ENCODE peak calls at places on chromosomes 6 and 20, in nine cellular contexts. One of them, this sample, is unnamed.

GRCh38 chr6:160386869-160387518 is 38.8 kb downstream of the SLC22A3 start:
- DNase-seq in heart right ventricle: no peak
- DNase-seq in AG09319: no peak
- DNase-seq in foreskin fibroblast: no peak
- DNase-seq in cardiac muscle cell: peak; percentile 35
- DNase-seq in fibroblast of lung: peak; percentile 62
- DNase-seq in endothelial cell: no peak
- DNase-seq in astrocyte: no peak
- DNase-seq in ovary: peak; percentile 79
- DNase-seq in this sample: no peak

GRCh38 chr6:75235271-75235670 is 8.3 kb downstream of the COX7A2 start:
- DNase-seq in foreskin fibroblast: no peak
- DNase-seq in endothelial cell: no peak
- DNase-seq in cardiac muscle cell: no peak
- DNase-seq in fibroblast of lung: no peak
- DNase-seq in astrocyte: no peak
- DNase-seq in AG09319: no peak
- DNase-seq in heart right ventricle: no peak
- DNase-seq in ovary: no peak
- DNase-seq in this sample: no peak

GRCh38 chr6:160398674-160399271 is 50.6 kb downstream of the SLC22A3 start:
- DNase-seq in endothelial cell: no peak
- DNase-seq in fibroblast of lung: peak; percentile 42
- DNase-seq in ovary: no peak
- DNase-seq in cardiac muscle cell: peak; percentile 52
- DNase-seq in foreskin fibroblast: no peak
- DNase-seq in AG09319: no peak
- DNase-seq in astrocyte: peak; percentile 21
- DNase-seq in heart right ventricle: no peak
- DNase-seq in this sample: no peak

GRCh38 chr20:49230575-49231211 is 11.5 kb downstream of the DDX27 start:
- DNase-seq in foreskin fibroblast: no peak
- DNase-seq in AG09319: no peak
- DNase-seq in astrocyte: no peak
- DNase-seq in cardiac muscle cell: peak; percentile 48
- DNase-seq in endothelial cell: no peak
- DNase-seq in fibroblast of lung: no peak
- DNase-seq in ovary: no peak
- DNase-seq in heart right ventricle: no peak
- DNase-seq in this sample: no peak

GRCh38 chr6:35674594-35674993 is 14.1 kb downstream of the FKBP5 start:
- DNase-seq in cardiac muscle cell: no peak
- DNase-seq in ovary: no peak
- DNase-seq in AG09319: no peak
- DNase-seq in heart right ventricle: no peak
- DNase-seq in fibroblast of lung: no peak
- DNase-seq in foreskin fibroblast: no peak
- DNase-seq in astrocyte: no peak
- DNase-seq in endothelial cell: no peak
- DNase-seq in this sample: no peak

GRCh38 chr6:7528565-7528964 is 12.9 kb upstream of the DSP start:
- DNase-seq in fibroblast of lung: no peak
- DNase-seq in AG09319: no peak
- DNase-seq in foreskin fibroblast: peak; percentile 33
- DNase-seq in ovary: no peak
- DNase-seq in endothelial cell: no peak
- DNase-seq in astrocyte: peak; percentile 93
- DNase-seq in heart right ventricle: no peak
- DNase-seq in cardiac muscle cell: peak; percentile 21
- DNase-seq in this sample: no peak

GRCh38 chr20:57707320-57707719 is 2.5 kb downstream of the PMEPA1 start:
- DNase-seq in AG09319: no peak
- DNase-seq in astrocyte: no peak
- DNase-seq in foreskin fibroblast: no peak
- DNase-seq in endothelial cell: no peak
- DNase-seq in ovary: no peak
- DNase-seq in fibroblast of lung: no peak
- DNase-seq in heart right ventricle: no peak
- DNase-seq in cardiac muscle cell: no peak
- DNase-seq in this sample: no peak

GRCh38 chr6:129215246-129215645 is 332.3 kb downstream of the LAMA2 start:
- DNase-seq in foreskin fibroblast: no peak
- DNase-seq in AG09319: no peak
- DNase-seq in cardiac muscle cell: peak; percentile 14
- DNase-seq in astrocyte: no peak
- DNase-seq in heart right ventricle: no peak
- DNase-seq in ovary: no peak
- DNase-seq in endothelial cell: no peak
- DNase-seq in fibroblast of lung: no peak
- DNase-seq in this sample: no peak

GRCh38 chr20:57666834-57667157 is 43.0 kb downstream of the PMEPA1 start:
- DNase-seq in astrocyte: no peak
- DNase-seq in ovary: no peak
- DNase-seq in AG09319: no peak
- DNase-seq in heart right ventricle: no peak
- DNase-seq in cardiac muscle cell: no peak
- DNase-seq in endothelial cell: no peak
- DNase-seq in fibroblast of lung: no peak
- DNase-seq in foreskin fibroblast: no peak
- DNase-seq in this sample: no peak

GRCh38 chr20:22308934-22309333 is 275.4 kb downstream of the FOXA2 start:
- DNase-seq in astrocyte: no peak
- DNase-seq in fibroblast of lung: no peak
- DNase-seq in endothelial cell: no peak
- DNase-seq in ovary: no peak
- DNase-seq in heart right ventricle: no peak
- DNase-seq in foreskin fibroblast: no peak
- DNase-seq in AG09319: no peak
- DNase-seq in cardiac muscle cell: no peak
- DNase-seq in this sample: no peak

GRCh38 chr6:163438298-163438939 is 23.9 kb downstream of the QKI start:
- DNase-seq in cardiac muscle cell: no peak
- DNase-seq in heart right ventricle: no peak
- DNase-seq in AG09319: no peak
- DNase-seq in fibroblast of lung: no peak
- DNase-seq in ovary: no peak
- DNase-seq in endothelial cell: no peak
- DNase-seq in astrocyte: no peak
- DNase-seq in foreskin fibroblast: no peak
- DNase-seq in this sample: no peak

GRCh38 chr20:3889489-3890409 is 562 bp downstream of the PANK2 start:
- DNase-seq in fibroblast of lung: no peak
- DNase-seq in heart right ventricle: peak; percentile 40
- DNase-seq in AG09319: no peak
- DNase-seq in endothelial cell: peak; percentile 15
- DNase-seq in astrocyte: no peak
- DNase-seq in cardiac muscle cell: no peak
- DNase-seq in ovary: peak; percentile 49
- DNase-seq in foreskin fibroblast: no peak
- DNase-seq in this sample: peak; percentile 34

GRCh38 chr6:148414836-148415235 is 72.2 kb downstream of the SASH1 start:
- DNase-seq in foreskin fibroblast: peak; percentile 59
- DNase-seq in astrocyte: peak; percentile 85
- DNase-seq in cardiac muscle cell: peak; percentile 84
- DNase-seq in endothelial cell: no peak
- DNase-seq in AG09319: no peak
- DNase-seq in ovary: no peak
- DNase-seq in heart right ventricle: no peak
- DNase-seq in fibroblast of lung: peak; percentile 80
- DNase-seq in this sample: no peak

GRCh38 chr6:158849899-158850806 is 31.0 kb upstream of the EZR start:
- DNase-seq in AG09319: no peak
- DNase-seq in endothelial cell: no peak
- DNase-seq in fibroblast of lung: peak; percentile 91
- DNase-seq in cardiac muscle cell: peak; percentile 78
- DNase-seq in heart right ventricle: no peak
- DNase-seq in foreskin fibroblast: peak; percentile 89
- DNase-seq in astrocyte: peak; percentile 96
- DNase-seq in ovary: no peak
- DNase-seq in this sample: no peak

GRCh38 chr6:129744201-129744879 is 34.4 kb upstream of the ARHGAP18 start:
- DNase-seq in astrocyte: peak; percentile 92
- DNase-seq in cardiac muscle cell: peak; percentile 82
- DNase-seq in ovary: peak; percentile 59
- DNase-seq in AG09319: peak; percentile 71
- DNase-seq in fibroblast of lung: peak; percentile 93
- DNase-seq in foreskin fibroblast: peak; percentile 80
- DNase-seq in heart right ventricle: no peak
- DNase-seq in endothelial cell: no peak
- DNase-seq in this sample: no peak

GRCh38 chr6:2259002-2259494 is 13.6 kb upstream of the GMDS start:
- DNase-seq in fibroblast of lung: no peak
- DNase-seq in endothelial cell: no peak
- DNase-seq in AG09319: no peak
- DNase-seq in astrocyte: no peak
- DNase-seq in heart right ventricle: no peak
- DNase-seq in cardiac muscle cell: no peak
- DNase-seq in foreskin fibroblast: no peak
- DNase-seq in ovary: no peak
- DNase-seq in this sample: no peak

GRCh38 chr20:50572922-50573777 is 63.0 kb downstream of the PTPN1 start:
- DNase-seq in cardiac muscle cell: peak; percentile 93
- DNase-seq in fibroblast of lung: peak; percentile 98
- DNase-seq in ovary: peak; percentile 56
- DNase-seq in AG09319: peak; percentile 73
- DNase-seq in endothelial cell: no peak
- DNase-seq in foreskin fibroblast: peak; percentile 94
- DNase-seq in astrocyte: peak; percentile 59
- DNase-seq in heart right ventricle: peak; percentile 45
- DNase-seq in this sample: peak; percentile 14

GRCh38 chr20:2365091-2365490 is 15.6 kb upstream of the TGM6 start:
- DNase-seq in heart right ventricle: no peak
- DNase-seq in foreskin fibroblast: no peak
- DNase-seq in ovary: no peak
- DNase-seq in cardiac muscle cell: no peak
- DNase-seq in AG09319: no peak
- DNase-seq in endothelial cell: no peak
- DNase-seq in astrocyte: no peak
- DNase-seq in fibroblast of lung: no peak
- DNase-seq in this sample: no peak

GRCh38 chr6:27290065-27290849 is 21.8 kb downstream of the POM121L2 start:
- DNase-seq in fibroblast of lung: no peak
- DNase-seq in cardiac muscle cell: no peak
- DNase-seq in heart right ventricle: no peak
- DNase-seq in astrocyte: peak; percentile 31
- DNase-seq in AG09319: no peak
- DNase-seq in ovary: no peak
- DNase-seq in foreskin fibroblast: no peak
- DNase-seq in endothelial cell: peak; percentile 37
- DNase-seq in this sample: no peak

DNA sequence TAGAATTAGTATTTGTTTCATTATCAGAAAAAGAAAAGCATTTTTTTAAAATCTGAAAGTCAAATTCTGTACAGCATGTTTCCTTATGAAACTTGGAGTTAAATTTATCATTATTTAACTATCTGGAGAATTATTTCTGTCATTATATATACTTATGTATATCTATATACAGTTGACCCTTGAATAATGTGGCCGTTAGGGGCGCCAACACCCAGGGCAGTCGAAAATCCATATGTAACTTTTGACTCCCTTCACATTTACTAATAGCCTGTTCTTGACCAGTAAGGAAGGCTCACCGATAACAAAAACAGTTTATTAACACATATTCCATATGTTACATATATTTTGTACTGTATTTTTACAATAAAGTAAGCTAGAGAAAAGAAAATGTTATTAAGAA is 341.2 kb downstream of the ADGRB3 start:
- DNase-seq in astrocyte: no peak
- DNase-seq in foreskin fibroblast: no peak
- DNase-seq in fibroblast of lung: no peak
- DNase-seq in endothelial cell: no peak
- DNase-seq in ovary: no peak
- DNase-seq in AG09319: no peak
- DNase-seq in heart right ventricle: no peak
- DNase-seq in cardiac muscle cell: no peak
- DNase-seq in this sample: no peak
- TF ChIP-seq CTCF in astrocyte: no peak
- TF ChIP-seq CTCF in foreskin fibroblast: no peak
- TF ChIP-seq CTCF in fibroblast of lung: no peak
- TF ChIP-seq CTCF in endothelial cell: no peak
- TF ChIP-seq CTCF in ovary: no peak
- TF ChIP-seq CTCF in AG09319: no peak
- TF ChIP-seq CTCF in heart right ventricle: no peak
- TF ChIP-seq CTCF in cardiac muscle cell: peak; percentile 20
- TF ChIP-seq CTCF in this sample: no peak

GRCh38 chr6:41548098-41548840 is 2.1 kb downstream of the FOXP4 start:
- DNase-seq in astrocyte: no peak
- DNase-seq in AG09319: no peak
- DNase-seq in heart right ventricle: no peak
- DNase-seq in ovary: no peak
- DNase-seq in endothelial cell: no peak
- DNase-seq in foreskin fibroblast: no peak
- DNase-seq in fibroblast of lung: no peak
- DNase-seq in cardiac muscle cell: no peak
- DNase-seq in this sample: no peak
- TF ChIP-seq CTCF in astrocyte: no peak
- TF ChIP-seq CTCF in AG09319: no peak
- TF ChIP-seq CTCF in heart right ventricle: no peak
- TF ChIP-seq CTCF in ovary: no peak
- TF ChIP-seq CTCF in endothelial cell: no peak
- TF ChIP-seq CTCF in foreskin fibroblast: no peak
- TF ChIP-seq CTCF in fibroblast of lung: no peak
- TF ChIP-seq CTCF in cardiac muscle cell: no peak
- TF ChIP-seq CTCF in this sample: no peak

DNA sequence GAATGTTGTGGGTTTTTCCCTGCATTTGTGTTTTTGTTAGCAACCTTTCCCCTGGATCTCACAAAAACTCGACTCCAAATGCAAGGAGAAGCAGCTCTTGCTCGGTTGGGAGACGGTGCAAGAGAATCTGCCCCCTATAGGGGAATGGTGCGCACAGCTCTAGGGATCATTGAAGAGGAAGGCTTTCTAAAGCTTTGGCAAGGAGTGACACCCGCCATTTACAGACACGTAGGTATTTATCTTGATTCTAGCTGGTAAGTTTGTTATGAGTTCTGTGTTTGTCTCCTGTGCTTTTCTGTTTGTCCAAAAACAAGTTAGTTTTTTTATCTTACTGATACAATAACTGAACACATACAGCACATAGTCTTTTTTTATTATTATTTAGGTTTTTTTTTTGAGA is 3.0 kb downstream of the SLC25A27 start:
- DNase-seq in astrocyte: no peak
- DNase-seq in fibroblast of lung: no peak
- DNase-seq in AG09319: no peak
- DNase-seq in heart right ventricle: no peak
- DNase-seq in endothelial cell: peak; percentile 66
- DNase-seq in cardiac muscle cell: peak; percentile 8
- DNase-seq in ovary: no peak
- DNase-seq in foreskin fibroblast: no peak
- DNase-seq in this sample: no peak
- TF ChIP-seq CTCF in astrocyte: peak; percentile 31
- TF ChIP-seq CTCF in fibroblast of lung: peak; percentile 6
- TF ChIP-seq CTCF in AG09319: no peak
- TF ChIP-seq CTCF in heart right ventricle: peak; percentile 12
- TF ChIP-seq CTCF in endothelial cell: peak; percentile 61
- TF ChIP-seq CTCF in cardiac muscle cell: peak; percentile 50
- TF ChIP-seq CTCF in ovary: no peak
- TF ChIP-seq CTCF in foreskin fibroblast: peak; percentile 22
- TF ChIP-seq CTCF in this sample: no peak

GRCh38 chr6:85569323-85569722 is 24.3 kb downstream of the SNX14 start:
- DNase-seq in fibroblast of lung: peak; percentile 75
- DNase-seq in ovary: no peak
- DNase-seq in cardiac muscle cell: peak; percentile 17
- DNase-seq in AG09319: no peak
- DNase-seq in astrocyte: peak; percentile 43
- DNase-seq in foreskin fibroblast: no peak
- DNase-seq in endothelial cell: no peak
- DNase-seq in heart right ventricle: no peak
- DNase-seq in this sample: no peak

GRCh38 chr6:85568411-85568810 is 25.2 kb downstream of the SNX14 start:
- DNase-seq in fibroblast of lung: peak; percentile 42
- DNase-seq in foreskin fibroblast: no peak
- DNase-seq in astrocyte: no peak
- DNase-seq in endothelial cell: no peak
- DNase-seq in ovary: no peak
- DNase-seq in cardiac muscle cell: peak; percentile 29
- DNase-seq in heart right ventricle: no peak
- DNase-seq in AG09319: no peak
- DNase-seq in this sample: no peak
- TF ChIP-seq CTCF in fibroblast of lung: no peak
- TF ChIP-seq CTCF in foreskin fibroblast: no peak
- TF ChIP-seq CTCF in astrocyte: no peak
- TF ChIP-seq CTCF in endothelial cell: no peak
- TF ChIP-seq CTCF in ovary: no peak
- TF ChIP-seq CTCF in cardiac muscle cell: no peak
- TF ChIP-seq CTCF in heart right ventricle: no peak
- TF ChIP-seq CTCF in AG09319: no peak
- TF ChIP-seq CTCF in this sample: no peak

This sample was measured in omental fat pad.